ENCODE peak calls at places on chromosomes 12 and 14, in eight cellular contexts. Q is heart right ventricle; D is naive thymus-derived CD4-positive, alpha-beta T cell; Z is small intestine; A is K562; H is colonic mucosa; X is left ventricle myocardium inferior; B is brain microvascular endothelial cell. K is an unnamed sample.

GRCh38 chr12:41521872-41522379 is 333.8 kb downstream of the PDZRN4 start:
- DNase-seq in Q (no peak), D (no peak), Z (peak; percentile 8), A (no peak), H (no peak), X (no peak), B (peak; percentile 62), K (no peak)

GRCh38 chr14:81303258-81303935 is 82.6 kb upstream of the GTF2A1 start:
- DNase-seq in Q (no peak), D (peak; percentile 22), Z (peak; percentile 98), A (peak; percentile 63), H (peak; percentile 91), X (no peak), B (no peak), K (peak; percentile 96)

GRCh38 chr14:50763386-50764007 is 67.5 kb downstream of the NIN start:
- DNase-seq in Q (no peak), D (no peak), Z (no peak), A (no peak), H (no peak), X (no peak), B (peak; percentile 83), K (no peak)

GRCh38 chr12:106074361-106074705 is 64.4 kb downstream of the NUAK1 start:
- DNase-seq in Q (no peak), D (no peak), Z (no peak), A (no peak), H (no peak), X (no peak), B (no peak), K (no peak)

GRCh38 chr12:81758421-81759214 is 532 bp downstream of the PPFIA2 start:
- DNase-seq in Q (peak; percentile 15), D (peak; percentile 26), Z (no peak), A (no peak), H (no peak), X (peak; percentile 19), B (peak; percentile 22), K (no peak)

GRCh38 chr14:92531151-92531873 is 17.7 kb downstream of the RIN3 start:
- DNase-seq in Q (no peak), D (no peak), Z (peak; percentile 39), A (no peak), H (no peak), X (no peak), B (no peak), K (no peak)

GRCh38 chr12:16586350-16587109 is 19.4 kb downstream of the LMO3 start:
- DNase-seq in Q (no peak), D (no peak), Z (no peak), A (no peak), H (no peak), X (no peak), B (no peak), K (no peak)

GRCh38 chr12:76921072-76921471 is 42.3 kb upstream of the CSRP2 start:
- DNase-seq in Q (no peak), D (no peak), Z (no peak), A (no peak), H (no peak), X (no peak), B (no peak), K (no peak)

GRCh38 chr14:105944632-105945610 is 418.5 kb downstream of the TMEM121 start:
- DNase-seq in Q (peak; percentile 63), D (peak; percentile 83), Z (peak; percentile 80), A (peak; percentile 66), H (peak; percentile 68), X (peak; percentile 46), B (no peak), K (peak; percentile 78)

GRCh38 chr14:70416322-70416716 is 571 bp downstream of the SYNJ2BP start:
- DNase-seq in Q (no peak), D (no peak), Z (peak; percentile 28), A (no peak), H (no peak), X (no peak), B (peak; percentile 0), K (no peak)

GRCh38 chr12:123989753-123990152 is 16.7 kb downstream of the ZNF664 start:
- DNase-seq in Q (no peak), D (no peak), Z (no peak), A (no peak), H (no peak), X (no peak), B (no peak), K (no peak)

GRCh38 chr12:123989168-123989567 is 16.2 kb downstream of the ZNF664 start:
- DNase-seq in Q (no peak), D (no peak), Z (no peak), A (no peak), H (no peak), X (no peak), B (no peak), K (no peak)

GRCh38 chr12:123992118-123992825 is 19.3 kb downstream of the ZNF664 start:
- DNase-seq in Q (no peak), D (no peak), Z (no peak), A (no peak), H (no peak), X (no peak), B (no peak), K (no peak)

GRCh38 chr12:123990512-123990911 is 17.5 kb downstream of the ZNF664 start:
- DNase-seq in Q (no peak), D (no peak), Z (peak; percentile 70), A (no peak), H (no peak), X (no peak), B (no peak), K (no peak)

DNA sequence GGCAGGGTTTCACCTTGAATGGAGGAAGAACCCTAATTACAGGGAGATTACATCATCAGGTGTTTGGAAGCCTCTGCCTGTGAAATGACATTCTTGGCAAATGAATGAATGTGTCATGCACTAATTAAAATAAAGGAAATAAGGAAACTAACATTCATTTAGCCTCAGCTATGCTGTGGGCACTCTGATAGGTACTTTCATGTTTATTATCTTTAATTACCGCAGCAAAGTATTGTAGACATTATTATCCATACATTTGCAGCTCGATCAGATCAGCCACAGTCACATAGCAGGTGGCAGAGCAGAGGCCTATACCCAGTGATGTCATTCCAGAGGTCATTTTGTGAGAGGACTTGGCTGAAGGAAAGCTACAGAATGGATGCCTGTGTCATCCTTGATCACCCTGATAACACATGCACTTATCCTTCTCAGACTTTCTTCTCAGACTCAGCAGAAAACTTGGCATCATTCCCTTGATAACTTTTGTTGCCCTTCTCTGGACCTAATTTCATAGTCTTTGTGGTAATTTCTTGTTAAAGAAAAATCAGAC is 18.5 kb downstream of the ZNF664 start:
- DNase-seq in Q (no peak), D (no peak), Z (peak; percentile 92), A (no peak), H (no peak), X (no peak), B (no peak), K (no peak)
- H3K36me3 ChIP-seq in Q (peaks cover 66% of the 10 kb centered on the region), D (peaks cover 40% of the 10 kb centered on the region), Z (peaks cover 14% of the 10 kb centered on the region), A (peaks cover 64% of the 10 kb centered on the region), H (no peaks in the 10 kb centered on the region), X (peaks cover 25% of the 10 kb centered on the region), B (no peaks in the 10 kb centered on the region), K (no peaks in the 10 kb centered on the region)

GRCh38 chr14:29925736-29926135 is 1.9 kb downstream of the PRKD1 start:
- DNase-seq in Q (no peak), D (no peak), Z (no peak), A (no peak), H (no peak), X (no peak), B (no peak), K (no peak)
- H3K27ac ChIP-seq in Q (no peak overlapping the region), D (no peak overlapping the region), Z (no peak overlapping the region), A (no peak overlapping the region), H (no peak overlapping the region), X (no peak overlapping the region), B (no peak overlapping the region), K (no peak overlapping the region)

GRCh38 chr12:2488131-2488530 is 306.6 kb upstream of the FKBP4 start:
- DNase-seq in Q (no peak), D (no peak), Z (no peak), A (no peak), H (no peak), X (no peak), B (no peak), K (no peak)

GRCh38 chr12:2490746-2491145 is 304.0 kb upstream of the FKBP4 start:
- DNase-seq in Q (no peak), D (no peak), Z (peak; percentile 76), A (no peak), H (no peak), X (no peak), B (no peak), K (no peak)

GRCh38 chr12:2489266-2489665 is 305.5 kb upstream of the FKBP4 start:
- DNase-seq in Q (no peak), D (no peak), Z (no peak), A (no peak), H (no peak), X (no peak), B (no peak), K (no peak)

GRCh38 chr12:2487278-2487677 is 307.5 kb upstream of the FKBP4 start:
- DNase-seq in Q (no peak), D (no peak), Z (no peak), A (no peak), H (no peak), X (no peak), B (no peak), K (no peak)

GRCh38 chr12:2488596-2488995 is 306.2 kb upstream of the FKBP4 start:
- DNase-seq in Q (no peak), D (no peak), Z (no peak), A (no peak), H (no peak), X (no peak), B (no peak), K (no peak)
- H3K27me3 ChIP-seq in Q (no peaks in the 10 kb centered on the region), D (no peaks in the 10 kb centered on the region), Z (no peaks in the 10 kb centered on the region), A (no peaks in the 10 kb centered on the region), H (no peaks in the 10 kb centered on the region), X (no peaks in the 10 kb centered on the region), B (no peaks in the 10 kb centered on the region), K (no peaks in the 10 kb centered on the region)

GRCh38 chr14:61109288-61109687 is 128.2 kb downstream of the SLC38A6 start:
- DNase-seq in Q (no peak), D (no peak), Z (no peak), A (no peak), H (no peak), X (no peak), B (no peak), K (no peak)
- H3K36me3 ChIP-seq in Q (no peaks in the 10 kb centered on the region), D (no peaks in the 10 kb centered on the region), Z (no peaks in the 10 kb centered on the region), A (no peaks in the 10 kb centered on the region), H (no peaks in the 10 kb centered on the region), X (no peaks in the 10 kb centered on the region), B (no peaks in the 10 kb centered on the region), K (no peaks in the 10 kb centered on the region)

GRCh38 chr12:85835810-85836715 is at the start of gene RASSF9:
- DNase-seq in Q (peak; percentile 58), D (no peak), Z (peak; percentile 91), A (no peak), H (peak; percentile 40), X (peak; percentile 58), B (peak; percentile 61), K (peak; percentile 56)
- H3K27ac ChIP-seq in Q (peak within 1 kb of the TSS; percentile 69), D (no peak within 1 kb of the TSS), Z (peak within 1 kb of the TSS; percentile 65), A (no peak within 1 kb of the TSS), H (no peak within 1 kb of the TSS), X (peak within 1 kb of the TSS; percentile 85), B (peak within 1 kb of the TSS; percentile 56), K (peak within 1 kb of the TSS; percentile 17)

DNA sequence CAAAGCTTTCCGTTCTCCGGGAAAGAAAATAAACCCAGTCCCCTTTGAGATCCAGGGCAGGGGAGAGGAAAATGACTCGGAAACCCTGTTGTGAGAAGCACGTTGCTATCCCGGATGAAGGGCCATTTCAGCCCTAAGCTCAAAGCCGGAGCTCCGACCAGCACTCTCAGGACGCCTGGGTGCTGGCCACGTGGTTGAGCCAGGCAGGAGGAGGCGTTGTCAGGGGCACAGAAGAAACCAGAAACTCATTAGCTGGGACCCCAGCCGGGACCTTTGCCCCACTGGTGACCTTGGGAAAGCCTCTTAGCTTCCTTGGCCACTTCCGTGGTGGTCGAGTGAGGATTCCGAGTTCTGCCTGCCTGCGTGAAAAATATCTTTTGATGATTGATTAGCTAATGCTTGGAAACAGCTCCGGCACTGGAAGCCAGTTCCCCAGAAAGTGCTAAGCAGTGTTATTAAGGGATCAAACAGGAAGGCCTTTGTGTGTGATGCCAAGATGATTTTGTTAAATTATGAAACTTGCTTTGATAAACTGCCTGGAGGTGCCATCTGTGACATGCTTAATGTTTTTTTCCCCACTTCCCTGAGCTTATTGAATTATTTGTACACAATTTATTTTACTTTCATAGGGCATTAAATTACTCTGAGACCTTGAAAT is 57.5 kb upstream of the FZD10 start:
- DNase-seq in Q (no peak), D (no peak), Z (no peak), A (no peak), H (no peak), X (no peak), B (no peak), K (no peak)
- H3K27me3 ChIP-seq in Q (peaks cover 14% of the 10 kb centered on the region), D (peaks cover 6% of the 10 kb centered on the region), Z (no peaks in the 10 kb centered on the region), A (peaks cover 10% of the 10 kb centered on the region), H (no peaks in the 10 kb centered on the region), X (peaks cover 52% of the 10 kb centered on the region), B (no peaks in the 10 kb centered on the region), K (no peaks in the 10 kb centered on the region)

K was measured in right lobe of liver.